ENCODE peak calls at places on chromosomes 13 and 19, in eight cellular contexts. Y is left lung, M is tibial nerve, S is neuronal stem cell, B is mesendoderm, T is Peyer's patch, J is uterus, E is left ventricle myocardium inferior. Q is an unnamed sample.

GRCh38 chr19:16066611-16067104 is 9.6 kb upstream of the TPM4 start:
- DNase-seq in S (no peak), Y (no peak), E (no peak), J (no peak), T (peak; percentile 45), B (no peak), M (no peak), Q (peak; percentile 77)

GRCh38 chr13:44117351-44117750 is 237.6 kb downstream of the LACC1 start:
- DNase-seq in M (no peak), J (no peak), B (peak; percentile 57), T (no peak), Y (no peak), E (no peak), S (no peak), Q (peak; percentile 53)

GRCh38 chr19:18419699-18420460 is 682 bp downstream of the SSBP4 start:
- DNase-seq in S (no peak), B (no peak), E (no peak), T (peak; percentile 62), J (no peak), M (no peak), Y (peak; percentile 81), Q (no peak)

GRCh38 chr19:58279042-58279924 is 528 bp downstream of the ZNF8 start:
- DNase-seq in J (peak; percentile 66), Y (peak; percentile 90), E (peak; percentile 84), M (peak; percentile 37), T (peak; percentile 46), B (peak; percentile 87), S (no peak), Q (peak; percentile 78)

GRCh38 chr19:3547301-3547731 is 8.3 kb downstream of the TEKTIP1 start:
- DNase-seq in J (no peak), M (no peak), B (peak; percentile 20), T (no peak), E (no peak), S (no peak), Y (no peak), Q (no peak)

GRCh38 chr13:101230271-101230890 is 185.9 kb downstream of the NALCN start:
- DNase-seq in S (no peak), J (no peak), M (no peak), E (no peak), B (peak; percentile 14), Y (no peak), T (no peak), Q (no peak)

GRCh38 chr19:38303517-38304351 is at the start of gene C19orf33:
- DNase-seq in M (no peak), S (no peak), J (no peak), B (peak; percentile 71), Y (peak; percentile 88), T (no peak), E (peak; percentile 32), Q (peak; percentile 44)

GRCh38 chr19:29841559-29842367 is 30.0 kb downstream of the CCNE1 start:
- DNase-seq in M (no peak), J (no peak), S (peak; percentile 29), E (no peak), Y (no peak), T (no peak), B (peak; percentile 89), Q (peak; percentile 49)

GRCh38 chr19:18157465-18158063 is 4.6 kb downstream of the PIK3R2 start:
- DNase-seq in B (no peak), T (no peak), M (no peak), Y (no peak), S (no peak), J (no peak), E (no peak), Q (no peak)

GRCh38 chr19:40633207-40633606 is 32.0 kb downstream of the LTBP4 start:
- DNase-seq in B (no peak), E (no peak), Y (no peak), S (no peak), M (no peak), T (no peak), J (no peak), Q (peak; percentile 84)

GRCh38 chr13:74774252-74774651 is 640.0 kb upstream of the KLF12 start:
- DNase-seq in T (no peak), E (no peak), S (no peak), Y (no peak), J (no peak), B (no peak), M (no peak), Q (peak; percentile 28)

GRCh38 chr13:26050568-26051230 is 1.1 kb downstream of the SHISA2 start:
- DNase-seq in J (no peak), Y (peak; percentile 84), B (peak; percentile 70), T (no peak), S (peak; percentile 30), M (no peak), E (no peak), Q (no peak)

GRCh38 chr13:103403148-103403740 is 337.0 kb upstream of the SLC10A2 start:
- DNase-seq in E (no peak), J (no peak), T (no peak), B (no peak), Y (no peak), S (no peak), M (no peak), Q (no peak)

GRCh38 chr13:95153647-95154405 is 147.4 kb downstream of the ABCC4 start:
- DNase-seq in T (no peak), S (no peak), M (no peak), J (no peak), Y (no peak), B (no peak), E (no peak), Q (peak; percentile 14)

GRCh38 chr13:65497265-65497664 is 1732.9 kb downstream of the PCDH9 start:
- DNase-seq in M (no peak), J (no peak), Y (no peak), B (peak; percentile 2), T (no peak), S (no peak), E (no peak), Q (no peak)

GRCh38 chr19:34773555-34773864 is 495 bp upstream of the ZNF599 start:
- DNase-seq in Y (no peak), M (no peak), J (no peak), B (no peak), T (no peak), S (no peak), E (no peak), Q (no peak)

GRCh38 chr19:35797663-35798062 is 15.0 kb downstream of the PRODH2 start:
- DNase-seq in E (no peak), J (no peak), M (no peak), B (peak; percentile 55), Y (peak; percentile 80), S (no peak), T (no peak), Q (no peak)

GRCh38 chr13:109150691-109151090 is 521.3 kb downstream of the MYO16 start:
- DNase-seq in Y (no peak), T (no peak), S (no peak), M (no peak), B (no peak), J (no peak), E (no peak), Q (no peak)

GRCh38 chr19:23482829-23483228 is 87.6 kb upstream of the ZNF91 start:
- DNase-seq in Y (no peak), J (no peak), B (no peak), M (no peak), T (no peak), E (no peak), S (no peak), Q (no peak)

GRCh38 chr13:74132768-74133656 is 1.2 kb downstream of the KLF12 start:
- DNase-seq in E (peak; percentile 28), J (peak; percentile 24), Y (peak; percentile 78), M (no peak), T (peak; percentile 40), B (peak; percentile 75), S (peak; percentile 24), Q (peak; percentile 68)

GRCh38 chr19:28358604-28359003 is 854.3 kb downstream of the UQCRFS1 start:
- DNase-seq in J (no peak), E (no peak), T (no peak), S (no peak), M (no peak), Y (no peak), B (peak; percentile 30), Q (peak; percentile 36)

GRCh38 chr13:112881656-112882554 is 87.1 kb upstream of the MCF2L start:
- DNase-seq in Y (peak; percentile 60), M (no peak), S (no peak), T (no peak), E (no peak), B (no peak), J (no peak), Q (no peak)

GRCh38 chr13:100694722-100695644 is 20.4 kb upstream of the TMTC4 start:
- DNase-seq in Y (peak; percentile 74), S (peak; percentile 17), J (no peak), E (no peak), M (no peak), B (peak; percentile 83), T (no peak), Q (peak; percentile 46)

GRCh38 chr13:85828094-85828684 is 29.0 kb upstream of the SLITRK6 start:
- DNase-seq in S (no peak), J (no peak), M (no peak), E (no peak), B (peak; percentile 18), T (no peak), Y (no peak), Q (peak; percentile 4)

GRCh38 chr19:31223805-31224534 is 125.3 kb downstream of the TSHZ3 start:
- DNase-seq in B (no peak), E (no peak), M (no peak), S (no peak), T (no peak), Y (no peak), J (no peak), Q (peak; percentile 95)

GRCh38 chr13:45737571-45738002 is 35.5 kb downstream of the CBY2 start:
- DNase-seq in M (no peak), B (peak; percentile 94), E (no peak), T (no peak), S (no peak), J (no peak), Y (no peak), Q (no peak)
- H3K27ac ChIP-seq in M (no peak overlapping the region), B (no peak overlapping the region), E (no peak overlapping the region), T (no peak overlapping the region), S (no peak overlapping the region), J (no peak overlapping the region), Y (no peak overlapping the region), Q (no peak overlapping the region)

DNA sequence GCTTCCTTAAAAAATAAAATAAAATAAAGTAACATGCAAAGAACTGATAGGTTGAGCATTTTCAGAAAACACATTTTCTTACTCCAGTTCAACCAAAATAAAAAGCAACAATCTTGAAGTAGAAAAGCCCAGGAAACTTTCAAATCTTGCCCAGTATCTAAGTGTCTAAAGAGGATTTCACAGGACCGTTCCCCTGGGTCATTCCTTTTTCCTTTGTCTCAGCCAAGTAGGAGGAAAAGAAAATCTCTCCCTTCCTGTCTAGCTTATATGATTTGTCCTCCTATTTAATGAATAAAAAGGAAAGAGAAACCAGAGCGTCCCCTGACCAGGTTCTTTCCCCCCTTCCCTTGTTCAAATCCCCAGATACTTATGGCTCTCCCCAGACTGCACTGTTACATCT is 248.0 kb downstream of the KCTD12 start:
- DNase-seq in M (no peak), J (no peak), T (no peak), S (no peak), B (no peak), Y (no peak), E (no peak), Q (no peak)
- H3K27ac ChIP-seq in M (peak overlapping the region; percentile 71), J (peak overlapping the region; percentile 83), T (no peak overlapping the region), S (no peak overlapping the region), B (no peak overlapping the region), Y (no peak overlapping the region), E (peak overlapping the region; percentile 40), Q (no peak overlapping the region)

GRCh38 chr19:1097810-1098176 is 2.6 kb upstream of the POLR2E start:
- DNase-seq in J (no peak), Y (no peak), B (no peak), T (no peak), E (no peak), M (no peak), S (no peak), Q (no peak)
- H3K27ac ChIP-seq in J (no peak overlapping the region), Y (peak overlapping the region; percentile 97), B (no peak overlapping the region), T (peak overlapping the region; percentile 91), E (peak overlapping the region; percentile 99), M (peak overlapping the region; percentile 95), S (no peak overlapping the region), Q (no peak overlapping the region)

GRCh38 chr19:32744555-32745325 is 25.2 kb downstream of the TDRD12 start:
- DNase-seq in E (no peak), J (no peak), B (peak; percentile 2), T (no peak), Y (no peak), S (no peak), M (no peak), Q (no peak)
- H3K27ac ChIP-seq in E (no peak overlapping the region), J (no peak overlapping the region), B (no peak overlapping the region), T (no peak overlapping the region), Y (no peak overlapping the region), S (no peak overlapping the region), M (no peak overlapping the region), Q (no peak overlapping the region)

Q was measured in fibroblast of lung.